ENCODE peak calls at places on chromosome 16, in eight cellular contexts. One of them, this sample, is unnamed. For H3K4me1, the result is how much of the 10 kb centered on the place peaks cover.

GRCh38 chr16:88936008-88936912 is 40.7 kb downstream of the CBFA2T3 start:
- DNase-seq in uterus: no peak
- DNase-seq in thoracic aorta: no peak
- DNase-seq in effector memory CD4-positive, alpha-beta T cell: no peak
- DNase-seq in testis: peak
- DNase-seq in ascending aorta: no peak
- DNase-seq in mucosa of descending colon: peak
- DNase-seq in H9: peak
- DNase-seq in this sample: peak

GRCh38 chr16:82657239-82657638 is 30.5 kb downstream of the CDH13 start:
- DNase-seq in uterus: no peak
- DNase-seq in testis: no peak
- DNase-seq in H9: no peak
- DNase-seq in effector memory CD4-positive, alpha-beta T cell: no peak
- DNase-seq in thoracic aorta: no peak
- DNase-seq in ascending aorta: no peak
- DNase-seq in mucosa of descending colon: no peak
- DNase-seq in this sample: no peak

GRCh38 chr16:88941933-88942909 is 34.8 kb downstream of the CBFA2T3 start:
- DNase-seq in mucosa of descending colon: no peak
- DNase-seq in H9: peak
- DNase-seq in ascending aorta: no peak
- DNase-seq in effector memory CD4-positive, alpha-beta T cell: peak
- DNase-seq in thoracic aorta: no peak
- DNase-seq in uterus: no peak
- DNase-seq in testis: peak
- DNase-seq in this sample: peak

GRCh38 chr16:78684655-78685400 is 585.4 kb downstream of the WWOX start:
- DNase-seq in ascending aorta: peak
- DNase-seq in uterus: peak
- DNase-seq in testis: no peak
- DNase-seq in thoracic aorta: no peak
- DNase-seq in H9: no peak
- DNase-seq in effector memory CD4-positive, alpha-beta T cell: no peak
- DNase-seq in mucosa of descending colon: no peak
- DNase-seq in this sample: no peak

GRCh38 chr16:4246777-4247476 is 5.0 kb upstream of the SRL start:
- DNase-seq in thoracic aorta: no peak
- DNase-seq in uterus: no peak
- DNase-seq in H9: no peak
- DNase-seq in effector memory CD4-positive, alpha-beta T cell: no peak
- DNase-seq in mucosa of descending colon: no peak
- DNase-seq in testis: no peak
- DNase-seq in ascending aorta: no peak
- DNase-seq in this sample: peak

GRCh38 chr16:4404247-4404966 is 12.0 kb downstream of the CORO7 start:
- DNase-seq in mucosa of descending colon: no peak
- DNase-seq in thoracic aorta: no peak
- DNase-seq in ascending aorta: peak
- DNase-seq in uterus: peak
- DNase-seq in testis: peak
- DNase-seq in effector memory CD4-positive, alpha-beta T cell: no peak
- DNase-seq in H9: peak
- DNase-seq in this sample: peak

GRCh38 chr16:46765050-46765449 is 16.9 kb upstream of the MYLK3 start:
- DNase-seq in ascending aorta: no peak
- DNase-seq in effector memory CD4-positive, alpha-beta T cell: no peak
- DNase-seq in H9: no peak
- DNase-seq in mucosa of descending colon: no peak
- DNase-seq in testis: no peak
- DNase-seq in uterus: no peak
- DNase-seq in thoracic aorta: no peak
- DNase-seq in this sample: no peak

GRCh38 chr16:22073350-22073749 is 19.0 kb upstream of the VWA3A start:
- DNase-seq in thoracic aorta: no peak
- DNase-seq in mucosa of descending colon: no peak
- DNase-seq in uterus: no peak
- DNase-seq in effector memory CD4-positive, alpha-beta T cell: no peak
- DNase-seq in H9: no peak
- DNase-seq in ascending aorta: no peak
- DNase-seq in testis: no peak
- DNase-seq in this sample: no peak

GRCh38 chr16:4501071-4501478 is 24.9 kb downstream of the HMOX2 start:
- DNase-seq in mucosa of descending colon: no peak
- DNase-seq in ascending aorta: no peak
- DNase-seq in thoracic aorta: no peak
- DNase-seq in uterus: no peak
- DNase-seq in testis: no peak
- DNase-seq in effector memory CD4-positive, alpha-beta T cell: no peak
- DNase-seq in H9: no peak
- DNase-seq in this sample: no peak

GRCh38 chr16:29804455-29805231 is 1.7 kb upstream of the MAZ start:
- DNase-seq in ascending aorta: no peak
- DNase-seq in thoracic aorta: no peak
- DNase-seq in uterus: no peak
- DNase-seq in H9: no peak
- DNase-seq in mucosa of descending colon: peak
- DNase-seq in effector memory CD4-positive, alpha-beta T cell: no peak
- DNase-seq in testis: peak
- DNase-seq in this sample: peak

DNA sequence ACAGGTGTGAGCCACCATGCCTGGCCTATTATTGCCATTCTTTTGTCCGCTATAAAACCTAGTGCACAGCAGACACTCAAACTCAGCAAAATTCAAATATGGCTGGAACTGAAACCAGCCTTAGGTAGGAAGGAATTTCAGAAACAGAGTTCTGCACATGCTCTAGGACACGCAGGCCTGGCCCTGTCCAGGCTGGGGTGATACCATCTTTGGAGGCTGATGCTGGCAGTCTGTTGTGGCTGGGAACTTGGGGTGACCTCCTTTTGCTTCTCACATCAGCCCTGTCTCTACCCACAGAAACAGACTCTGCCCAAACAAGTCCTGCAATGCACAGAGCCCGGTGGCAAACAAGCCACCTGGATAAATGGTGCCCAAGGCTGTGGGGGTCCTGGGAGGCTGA is 12.6 kb upstream of the KIFC3 start:
- DNase-seq in testis: no peak
- DNase-seq in effector memory CD4-positive, alpha-beta T cell: no peak
- DNase-seq in uterus: no peak
- DNase-seq in mucosa of descending colon: no peak
- DNase-seq in H9: no peak
- DNase-seq in ascending aorta: no peak
- DNase-seq in thoracic aorta: no peak
- DNase-seq in this sample: no peak
- H3K4me1 ChIP-seq in testis: under half
- H3K4me1 ChIP-seq in effector memory CD4-positive, alpha-beta T cell: under half
- H3K4me1 ChIP-seq in uterus: under half
- H3K4me1 ChIP-seq in mucosa of descending colon: under half
- H3K4me1 ChIP-seq in H9: under half
- H3K4me1 ChIP-seq in ascending aorta: under half
- H3K4me1 ChIP-seq in thoracic aorta: under half
- H3K4me1 ChIP-seq in this sample: under half

DNA sequence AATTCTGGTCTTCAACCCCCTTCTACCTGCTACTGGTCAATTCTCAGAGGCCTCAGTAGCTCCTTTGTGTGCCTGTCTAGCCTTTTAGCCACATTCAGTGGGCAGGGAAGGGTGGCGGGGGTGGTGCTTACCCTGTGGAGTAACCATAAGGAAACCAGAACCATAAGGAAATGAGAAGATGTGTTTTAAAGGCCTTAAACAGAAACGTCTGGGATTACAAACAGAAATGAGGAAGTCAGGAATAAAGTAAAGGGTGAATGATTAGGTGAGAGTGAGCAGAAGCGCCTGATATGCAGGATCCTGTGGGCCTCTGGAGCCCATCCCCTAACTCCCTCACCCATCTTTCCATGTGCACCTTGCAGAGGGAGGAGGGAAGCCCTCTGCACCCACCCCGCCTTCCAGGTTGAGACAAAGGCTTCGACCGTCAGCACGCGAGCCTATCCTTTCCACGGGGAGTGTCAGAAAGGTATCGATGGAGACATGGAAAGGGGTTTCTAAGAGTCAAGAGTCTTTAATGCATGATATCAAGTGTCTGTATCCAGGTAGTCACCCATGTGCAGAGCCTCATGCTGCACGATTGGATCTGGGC is 20.4 kb downstream of the KIAA0513 start:
- DNase-seq in ascending aorta: no peak
- DNase-seq in H9: no peak
- DNase-seq in mucosa of descending colon: peak
- DNase-seq in uterus: no peak
- DNase-seq in effector memory CD4-positive, alpha-beta T cell: no peak
- DNase-seq in testis: no peak
- DNase-seq in thoracic aorta: no peak
- DNase-seq in this sample: peak
- H3K4me1 ChIP-seq in ascending aorta: under half
- H3K4me1 ChIP-seq in H9: under half
- H3K4me1 ChIP-seq in mucosa of descending colon: under half
- H3K4me1 ChIP-seq in uterus: under half
- H3K4me1 ChIP-seq in effector memory CD4-positive, alpha-beta T cell: under half
- H3K4me1 ChIP-seq in testis: under half
- H3K4me1 ChIP-seq in thoracic aorta: under half
- H3K4me1 ChIP-seq in this sample: under half

DNA sequence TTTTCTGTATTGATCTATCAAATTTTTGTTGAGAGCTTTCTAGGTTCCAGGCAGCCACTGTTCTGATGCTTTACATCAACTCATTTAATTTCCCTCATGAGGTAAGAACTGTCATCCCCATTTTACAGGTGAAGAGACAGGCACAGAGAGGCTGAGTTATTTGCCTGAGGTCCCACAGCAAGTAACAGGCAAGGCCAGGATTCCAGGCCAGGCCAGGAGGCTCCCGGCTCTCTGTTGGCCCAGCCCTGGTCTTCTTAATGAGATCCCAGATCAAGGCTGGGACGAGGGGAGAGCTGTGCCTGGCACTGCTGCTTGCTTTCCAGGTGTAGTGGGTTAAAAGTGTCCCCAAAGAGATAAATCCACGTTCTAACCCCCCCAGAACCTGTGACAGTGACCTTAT is 22.4 kb upstream of the RMI2 start:
- DNase-seq in ascending aorta: no peak
- DNase-seq in uterus: no peak
- DNase-seq in mucosa of descending colon: no peak
- DNase-seq in H9: no peak
- DNase-seq in testis: no peak
- DNase-seq in effector memory CD4-positive, alpha-beta T cell: no peak
- DNase-seq in thoracic aorta: no peak
- DNase-seq in this sample: no peak
- H3K4me1 ChIP-seq in ascending aorta: under half
- H3K4me1 ChIP-seq in uterus: under half
- H3K4me1 ChIP-seq in mucosa of descending colon: under half
- H3K4me1 ChIP-seq in H9: under half
- H3K4me1 ChIP-seq in testis: under half
- H3K4me1 ChIP-seq in effector memory CD4-positive, alpha-beta T cell: under half
- H3K4me1 ChIP-seq in thoracic aorta: under half
- H3K4me1 ChIP-seq in this sample: under half

GRCh38 chr16:87383522-87384161 is at the start of gene FBXO31:
- DNase-seq in H9: peak
- DNase-seq in ascending aorta: peak
- DNase-seq in mucosa of descending colon: peak
- DNase-seq in thoracic aorta: peak
- DNase-seq in effector memory CD4-positive, alpha-beta T cell: peak
- DNase-seq in uterus: peak
- DNase-seq in testis: peak
- DNase-seq in this sample: peak
- H3K4me1 ChIP-seq in H9: under half
- H3K4me1 ChIP-seq in ascending aorta: under half
- H3K4me1 ChIP-seq in mucosa of descending colon: half or more
- H3K4me1 ChIP-seq in thoracic aorta: half or more
- H3K4me1 ChIP-seq in effector memory CD4-positive, alpha-beta T cell: under half
- H3K4me1 ChIP-seq in uterus: under half
- H3K4me1 ChIP-seq in testis: under half
- H3K4me1 ChIP-seq in this sample: under half

DNA sequence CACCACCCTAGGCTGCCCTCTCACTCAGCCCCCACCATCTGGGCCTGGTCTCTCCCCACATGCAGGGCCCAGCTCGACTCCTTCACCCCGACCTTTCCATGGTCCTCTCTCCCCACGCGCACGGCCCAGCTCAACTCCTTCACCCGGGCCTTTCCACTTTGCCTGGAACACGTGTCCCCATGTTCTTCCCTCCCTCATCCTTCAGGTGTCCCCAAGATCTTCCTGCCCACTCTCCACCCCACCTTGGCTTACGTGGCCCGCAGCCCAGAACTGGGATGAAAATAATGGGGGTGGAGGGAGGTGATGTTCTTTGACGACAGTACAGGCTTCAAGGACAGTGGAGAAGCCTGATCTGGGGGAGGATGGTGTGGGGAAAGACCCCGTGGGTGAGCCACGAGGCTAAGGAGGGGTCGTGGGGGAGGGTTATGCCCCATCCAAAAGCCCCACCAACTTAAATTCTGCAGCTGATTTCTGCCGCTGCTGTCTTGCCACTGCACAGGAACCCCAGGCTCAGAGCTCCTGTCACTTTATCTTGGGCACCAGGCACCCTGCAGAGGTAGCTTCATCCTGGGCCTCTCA is 9.9 kb upstream of the MEAK7 start:
- DNase-seq in mucosa of descending colon: peak
- DNase-seq in ascending aorta: no peak
- DNase-seq in testis: no peak
- DNase-seq in uterus: no peak
- DNase-seq in H9: no peak
- DNase-seq in thoracic aorta: no peak
- DNase-seq in effector memory CD4-positive, alpha-beta T cell: no peak
- DNase-seq in this sample: no peak
- H3K4me1 ChIP-seq in mucosa of descending colon: under half
- H3K4me1 ChIP-seq in ascending aorta: under half
- H3K4me1 ChIP-seq in testis: under half
- H3K4me1 ChIP-seq in uterus: under half
- H3K4me1 ChIP-seq in H9: under half
- H3K4me1 ChIP-seq in thoracic aorta: under half
- H3K4me1 ChIP-seq in effector memory CD4-positive, alpha-beta T cell: under half
- H3K4me1 ChIP-seq in this sample: under half

DNA sequence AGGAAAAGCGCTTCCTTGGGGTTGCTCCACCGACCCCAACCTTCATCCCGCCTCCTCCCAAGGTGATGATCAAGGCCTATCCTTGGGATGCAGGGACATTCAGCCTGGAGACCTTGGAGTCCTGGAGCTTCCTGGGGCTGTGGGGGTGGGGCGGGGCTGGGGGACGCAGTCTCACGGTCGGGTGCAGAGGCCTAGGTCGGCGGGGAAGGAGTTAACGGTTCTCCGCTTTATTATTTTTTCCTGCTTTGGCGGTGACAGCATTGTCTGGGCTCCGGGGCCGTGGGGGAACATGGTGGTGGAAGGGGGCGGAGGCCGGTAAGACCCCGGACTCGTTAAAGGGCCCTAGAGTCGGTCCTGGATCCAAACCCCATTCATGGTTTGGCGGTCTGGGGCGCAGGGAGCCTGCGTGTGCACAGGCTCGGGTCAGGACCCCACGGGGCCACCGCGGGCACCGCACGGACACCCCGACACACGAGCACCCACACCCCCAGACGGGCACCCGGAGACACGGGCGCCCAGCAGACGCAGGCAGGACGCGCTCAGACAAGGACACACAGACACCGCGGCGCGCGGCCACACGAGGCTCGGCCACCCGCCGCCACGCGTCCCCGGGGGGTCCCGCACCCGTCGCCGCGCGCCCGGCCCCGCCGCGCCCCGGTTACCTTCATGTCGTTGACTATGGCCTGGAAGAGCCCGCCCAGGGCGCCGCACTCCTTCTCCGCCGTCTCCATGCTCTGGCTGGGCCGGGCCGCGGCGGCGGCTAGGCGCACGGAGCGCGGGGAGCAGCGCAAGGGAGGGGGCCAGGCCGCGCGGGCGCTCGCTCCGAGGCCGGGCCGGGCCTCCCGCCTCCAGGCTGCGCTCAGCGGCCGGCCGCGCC is 554 bp downstream of the MTSS2 start:
- DNase-seq in thoracic aorta: no peak
- DNase-seq in H9: no peak
- DNase-seq in uterus: no peak
- DNase-seq in ascending aorta: no peak
- DNase-seq in effector memory CD4-positive, alpha-beta T cell: no peak
- DNase-seq in testis: no peak
- DNase-seq in mucosa of descending colon: peak
- DNase-seq in this sample: peak
- H3K4me1 ChIP-seq in thoracic aorta: half or more
- H3K4me1 ChIP-seq in H9: under half
- H3K4me1 ChIP-seq in uterus: half or more
- H3K4me1 ChIP-seq in ascending aorta: half or more
- H3K4me1 ChIP-seq in effector memory CD4-positive, alpha-beta T cell: under half
- H3K4me1 ChIP-seq in testis: under half
- H3K4me1 ChIP-seq in mucosa of descending colon: under half
- H3K4me1 ChIP-seq in this sample: under half